ENCODE peak calls at places on chromosomes 1 and 21, in ten cellular contexts. W, R, F, S, U, K, I, G, P and J are unnamed samples.
A peak's percentile ranks its signal among the peaks of the same experiment; 100 is the strongest.

GRCh38 chr1:77825356-77825709 is 45.9 kb downstream of the MIGA1 start:
- DNase-seq in W (no peak), R (no peak), F (peak; percentile 61), S (no peak), U (peak; percentile 36), K (peak; percentile 45), I (peak; percentile 41), G (peak; percentile 44), P (no peak), J (peak; percentile 58)

GRCh38 chr1:9181176-9181906 is 52.4 kb upstream of the GPR157 start:
- DNase-seq in W (peak; percentile 92), R (peak; percentile 41), F (no peak), S (peak; percentile 83), U (peak; percentile 85), K (peak; percentile 74), I (peak; percentile 68), G (peak; percentile 61), P (peak; percentile 69), J (peak; percentile 80)

GRCh38 chr1:162213281-162213909 is 143.9 kb downstream of the NOS1AP start:
- DNase-seq in W (no peak), R (peak; percentile 31), F (peak; percentile 94), S (peak; percentile 61), U (peak; percentile 80), K (peak; percentile 92), I (peak; percentile 76), G (peak; percentile 86), P (peak; percentile 82), J (peak; percentile 75)

GRCh38 chr1:211241071-211241470 is 18.1 kb upstream of the RCOR3 start:
- DNase-seq in W (no peak), R (no peak), F (no peak), S (no peak), U (no peak), K (no peak), I (no peak), G (no peak), P (no peak), J (no peak)

GRCh38 chr1:81435175-81435574 is 365.6 kb upstream of the ADGRL2 start:
- DNase-seq in W (no peak), R (no peak), F (no peak), S (no peak), U (no peak), K (no peak), I (no peak), G (no peak), P (no peak), J (no peak)

GRCh38 chr1:28246427-28246832 is 10.5 kb downstream of the ATP5IF1 start:
- DNase-seq in W (no peak), R (no peak), F (peak; percentile 44), S (no peak), U (no peak), K (no peak), I (no peak), G (peak; percentile 78), P (no peak), J (no peak)

GRCh38 chr21:26842976-26843911 is 2.0 kb downstream of the ADAMTS1 start:
- DNase-seq in W (peak; percentile 80), R (peak; percentile 93), F (peak; percentile 85), S (peak; percentile 61), U (peak; percentile 92), K (peak; percentile 87), I (peak; percentile 91), G (no peak), P (peak; percentile 80), J (peak; percentile 88)

GRCh38 chr1:10495942-10496341 is 21.2 kb downstream of the PEX14 start:
- DNase-seq in W (no peak), R (no peak), F (peak; percentile 90), S (no peak), U (no peak), K (peak; percentile 76), I (no peak), G (no peak), P (no peak), J (no peak)

DNA sequence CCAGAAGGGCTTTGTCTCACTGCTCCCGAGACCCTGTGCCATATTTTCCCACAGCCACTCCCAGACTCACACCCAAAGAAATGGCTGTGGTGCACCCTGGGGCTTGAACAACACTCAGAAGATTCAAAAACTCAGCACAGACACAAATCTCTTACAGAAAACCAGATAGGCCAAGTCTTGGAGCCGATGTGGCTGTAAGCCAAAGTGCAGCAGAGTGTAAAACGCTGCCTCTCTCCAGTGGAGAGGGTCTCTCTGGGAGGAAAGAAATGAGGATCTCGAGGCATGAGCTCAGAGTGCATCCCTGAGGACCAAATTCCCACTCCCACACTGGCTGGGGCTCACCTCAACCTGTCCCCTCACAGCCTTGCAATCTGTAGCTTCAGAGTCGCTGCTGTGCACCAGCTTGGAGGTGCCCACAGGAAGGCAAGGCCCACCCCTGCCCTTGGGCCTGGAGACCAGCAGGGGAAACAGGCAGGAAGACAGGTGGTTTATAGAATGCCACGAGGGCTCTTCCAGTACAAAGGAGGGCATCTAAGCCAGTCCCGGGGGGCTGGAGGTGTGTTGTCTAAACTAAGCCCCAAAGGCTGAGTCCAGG is 171.3 kb upstream of the AJAP1 start:
- DNase-seq in W (no peak), R (no peak), F (no peak), S (no peak), U (no peak), K (no peak), I (no peak), G (no peak), P (no peak), J (no peak)
- TF ChIP-seq CTCF in W (no peak), R (no peak), F (no peak), S (no peak), U (no peak), K (no peak), I (no peak), G (no peak), P (no peak), J (no peak)

GRCh38 chr1:23867542-23867952 is 543 bp downstream of the FUCA1 start:
- DNase-seq in W (no peak), R (no peak), F (no peak), S (no peak), U (no peak), K (no peak), I (no peak), G (no peak), P (no peak), J (no peak)

GRCh38 chr1:23868848-23869450 is 859 bp upstream of the FUCA1 start:
- DNase-seq in W (no peak), R (no peak), F (no peak), S (no peak), U (no peak), K (no peak), I (no peak), G (no peak), P (no peak), J (peak; percentile 24)

GRCh38 chr1:23869818-23870217 is 1.7 kb upstream of the FUCA1 start:
- DNase-seq in W (no peak), R (no peak), F (no peak), S (no peak), U (no peak), K (no peak), I (no peak), G (no peak), P (no peak), J (no peak)

GRCh38 chr1:23865543-23865930 is 2.6 kb downstream of the FUCA1 start:
- DNase-seq in W (no peak), R (no peak), F (peak; percentile 7), S (no peak), U (no peak), K (peak; percentile 36), I (no peak), G (no peak), P (peak; percentile 54), J (peak; percentile 55)

GRCh38 chr1:23867953-23868847 is at the start of gene FUCA1:
- DNase-seq in W (peak; percentile 98), R (peak; percentile 89), F (peak; percentile 95), S (peak; percentile 97), U (peak; percentile 96), K (peak; percentile 96), I (peak; percentile 95), G (peak; percentile 89), P (peak; percentile 89), J (peak; percentile 93)
- TF ChIP-seq POLR2A in W (peak; percentile 43), R (peak; percentile 21), F (peak; percentile 96), S (peak; percentile 79), U (peak; percentile 66), K (no peak), I (peak; percentile 80), G (no peak), P (no peak), J (peak; percentile 45)

GRCh38 chr1:204085876-204086275 is 13.0 kb downstream of the SOX13 start:
- DNase-seq in W (peak; percentile 36), R (no peak), F (no peak), S (no peak), U (no peak), K (no peak), I (no peak), G (no peak), P (no peak), J (no peak)

GRCh38 chr1:204081156-204081790 is 8.4 kb downstream of the SOX13 start:
- DNase-seq in W (peak; percentile 69), R (no peak), F (no peak), S (no peak), U (no peak), K (no peak), I (no peak), G (no peak), P (no peak), J (no peak)

GRCh38 chr1:204081791-204082513 is 9.0 kb downstream of the SOX13 start:
- DNase-seq in W (peak; percentile 33), R (no peak), F (no peak), S (no peak), U (no peak), K (no peak), I (no peak), G (no peak), P (no peak), J (no peak)

GRCh38 chr1:204084247-204084772 is 11.4 kb downstream of the SOX13 start:
- DNase-seq in W (peak; percentile 37), R (no peak), F (peak; percentile 96), S (peak; percentile 69), U (no peak), K (peak; percentile 92), I (peak; percentile 94), G (peak; percentile 75), P (peak; percentile 79), J (peak; percentile 47)

DNA sequence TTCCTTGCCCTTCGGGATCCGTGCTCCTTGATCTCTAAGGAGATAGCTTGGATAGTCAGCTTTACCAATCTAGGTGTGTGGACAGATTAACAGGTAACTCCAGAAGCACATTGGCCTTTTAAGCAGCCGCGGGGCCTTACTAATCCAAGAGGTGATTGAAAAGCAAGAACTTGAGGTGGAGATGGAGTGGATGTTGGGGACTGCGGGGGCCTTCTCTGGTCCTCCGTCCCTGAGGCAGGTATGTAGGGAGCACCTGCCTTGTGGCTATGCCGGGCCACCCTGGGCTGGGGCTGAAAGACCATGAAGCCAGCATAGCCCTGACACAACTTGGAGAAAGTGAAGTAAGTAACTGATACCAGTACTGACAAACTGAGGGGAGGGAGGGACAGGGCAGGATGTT is 10.6 kb downstream of the SOX13 start:
- DNase-seq in W (no peak), R (no peak), F (no peak), S (no peak), U (no peak), K (no peak), I (no peak), G (no peak), P (no peak), J (no peak)
- H3K4me1 ChIP-seq in W (no peaks in the 10 kb centered on the region), R (peaks cover 85% of the 10 kb centered on the region), F (peaks cover 86% of the 10 kb centered on the region), S (no peaks in the 10 kb centered on the region), U (peaks cover 52% of the 10 kb centered on the region), K (peaks cover 93% of the 10 kb centered on the region), I (peaks cover 100% of the 10 kb centered on the region), G (peaks cover 74% of the 10 kb centered on the region), P (peaks cover 38% of the 10 kb centered on the region), J (peaks cover 34% of the 10 kb centered on the region)

DNA sequence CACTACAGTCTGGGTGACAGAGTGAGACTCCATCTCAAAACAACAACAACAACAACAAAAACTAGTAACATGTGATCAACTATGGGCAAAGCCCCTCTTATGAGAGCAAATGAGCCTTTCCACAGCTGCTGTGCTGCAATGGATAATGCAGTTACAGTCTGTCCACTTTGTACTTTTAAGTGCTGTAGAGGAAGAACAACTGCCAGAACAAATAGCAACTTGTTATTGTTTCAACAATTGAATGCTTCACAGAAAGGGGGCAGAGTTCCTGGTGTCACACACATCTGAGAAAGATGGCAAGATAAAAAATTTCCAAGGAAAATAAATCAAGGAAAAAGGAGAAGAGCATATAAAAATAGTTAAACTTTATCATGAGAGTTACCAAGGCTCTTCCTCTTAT is 243.6 kb upstream of the DMRTA2 start:
- DNase-seq in W (no peak), R (no peak), F (no peak), S (no peak), U (no peak), K (no peak), I (no peak), G (no peak), P (no peak), J (no peak)
- TF ChIP-seq CTCF in W (no peak), R (no peak), F (no peak), S (no peak), U (no peak), K (no peak), I (no peak), G (no peak), P (no peak), J (no peak)